ENCODE peak calls at places on chromosomes 5 and 9, in four cellular contexts. One of them, this sample, is unnamed. For H3K9me3 and H3K36me3, the result is how much of the 10 kb centered on the place peaks cover.

GRCh38 chr9:113901196-113901818 is 25.2 kb downstream of the ZNF618 start:
- DNase-seq in stomach: no peak
- DNase-seq in naive thymus-derived CD4-positive, alpha-beta T cell: no peak
- DNase-seq in lower lobe of right lung: no peak
- DNase-seq in this sample: no peak

GRCh38 chr9:113992994-113993393 is 85.1 kb downstream of the AMBP start:
- DNase-seq in stomach: no peak
- DNase-seq in naive thymus-derived CD4-positive, alpha-beta T cell: no peak
- DNase-seq in lower lobe of right lung: no peak
- DNase-seq in this sample: no peak

GRCh38 chr9:4986291-4986690 is 1.2 kb downstream of the JAK2 start:
- DNase-seq in stomach: no peak
- DNase-seq in naive thymus-derived CD4-positive, alpha-beta T cell: no peak
- DNase-seq in lower lobe of right lung: no peak
- DNase-seq in this sample: no peak

GRCh38 chr9:70450735-70451134 is 36.3 kb upstream of the KLF9 start:
- DNase-seq in stomach: no peak
- DNase-seq in naive thymus-derived CD4-positive, alpha-beta T cell: no peak
- DNase-seq in lower lobe of right lung: no peak
- DNase-seq in this sample: no peak

GRCh38 chr9:34046784-34047379 is 1.8 kb downstream of the UBAP2 start:
- DNase-seq in stomach: no peak
- DNase-seq in naive thymus-derived CD4-positive, alpha-beta T cell: no peak
- DNase-seq in lower lobe of right lung: no peak
- DNase-seq in this sample: no peak

GRCh38 chr9:77854916-77855314 is 176.7 kb downstream of the GNAQ start:
- DNase-seq in stomach: no peak
- DNase-seq in naive thymus-derived CD4-positive, alpha-beta T cell: no peak
- DNase-seq in lower lobe of right lung: no peak
- DNase-seq in this sample: no peak

GRCh38 chr9:126611188-126611587 is 2.5 kb upstream of the LMX1B start:
- DNase-seq in stomach: no peak
- DNase-seq in naive thymus-derived CD4-positive, alpha-beta T cell: no peak
- DNase-seq in lower lobe of right lung: no peak
- DNase-seq in this sample: no peak

GRCh38 chr9:34451545-34451944 is 6.8 kb downstream of the FAM219A start:
- DNase-seq in stomach: no peak
- DNase-seq in naive thymus-derived CD4-positive, alpha-beta T cell: no peak
- DNase-seq in lower lobe of right lung: no peak
- DNase-seq in this sample: no peak

GRCh38 chr5:1722877-1723276 is 76.8 kb downstream of the MRPL36 start:
- DNase-seq in stomach: no peak
- DNase-seq in naive thymus-derived CD4-positive, alpha-beta T cell: no peak
- DNase-seq in lower lobe of right lung: no peak
- DNase-seq in this sample: no peak

GRCh38 chr5:34790087-34790486 is 48.9 kb upstream of the TTC23L start:
- DNase-seq in stomach: no peak
- DNase-seq in naive thymus-derived CD4-positive, alpha-beta T cell: no peak
- DNase-seq in lower lobe of right lung: no peak
- DNase-seq in this sample: no peak

GRCh38 chr5:75566710-75567309 is 44.4 kb upstream of the ANKDD1B start:
- DNase-seq in stomach: no peak
- DNase-seq in naive thymus-derived CD4-positive, alpha-beta T cell: no peak
- DNase-seq in lower lobe of right lung: no peak
- DNase-seq in this sample: peak

DNA sequence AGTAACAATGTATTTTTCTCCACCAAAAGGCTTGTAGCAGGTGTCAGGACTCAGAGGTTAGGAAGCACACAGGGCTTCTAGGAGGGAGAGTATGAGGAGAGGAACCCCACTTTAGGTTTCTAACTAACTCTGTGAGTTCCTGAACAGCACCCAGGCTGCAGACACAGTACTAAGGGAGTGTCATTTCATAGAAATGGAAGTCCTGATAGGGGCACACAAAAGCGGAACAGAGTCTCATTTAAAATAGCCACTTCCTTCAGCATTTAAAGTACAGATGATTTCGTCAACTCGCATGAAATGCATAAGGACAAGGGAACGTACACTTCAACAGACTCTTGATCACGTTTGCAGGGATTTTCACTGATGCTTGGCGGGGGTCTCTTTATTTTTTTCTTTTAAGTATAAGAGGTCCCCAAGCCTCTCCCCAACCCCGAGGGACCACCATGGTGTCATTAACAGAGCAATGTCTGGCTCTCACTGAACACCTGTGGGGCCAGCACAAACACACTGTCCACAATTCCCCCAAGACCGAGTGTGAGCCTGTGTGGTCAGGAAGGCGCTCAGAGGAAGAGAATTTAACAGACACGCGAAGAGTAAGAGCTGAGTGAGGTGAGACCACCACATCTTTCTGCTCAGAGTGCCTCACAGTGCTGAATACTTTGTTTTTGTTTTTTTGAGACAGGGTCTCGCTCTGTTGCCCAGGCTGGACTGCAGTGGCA is 82.3 kb downstream of the SECISBP2 start:
- DNase-seq in stomach: no peak
- DNase-seq in naive thymus-derived CD4-positive, alpha-beta T cell: no peak
- DNase-seq in lower lobe of right lung: no peak
- DNase-seq in this sample: no peak
- H3K4me3 ChIP-seq in stomach: no peak
- H3K4me3 ChIP-seq in naive thymus-derived CD4-positive, alpha-beta T cell: no peak
- H3K4me3 ChIP-seq in lower lobe of right lung: no peak
- H3K4me3 ChIP-seq in this sample: no peak

GRCh38 chr5:138138949-138139775 is at the start of gene NME5:
- DNase-seq in stomach: peak
- DNase-seq in naive thymus-derived CD4-positive, alpha-beta T cell: no peak
- DNase-seq in lower lobe of right lung: peak
- DNase-seq in this sample: no peak

GRCh38 chr5:138140268-138140667 is 1.0 kb upstream of the NME5 start:
- DNase-seq in stomach: no peak
- DNase-seq in naive thymus-derived CD4-positive, alpha-beta T cell: no peak
- DNase-seq in lower lobe of right lung: no peak
- DNase-seq in this sample: no peak

GRCh38 chr5:138139776-138140080 is 500 bp upstream of the NME5 start:
- DNase-seq in stomach: no peak
- DNase-seq in naive thymus-derived CD4-positive, alpha-beta T cell: no peak
- DNase-seq in lower lobe of right lung: no peak
- DNase-seq in this sample: no peak

DNA sequence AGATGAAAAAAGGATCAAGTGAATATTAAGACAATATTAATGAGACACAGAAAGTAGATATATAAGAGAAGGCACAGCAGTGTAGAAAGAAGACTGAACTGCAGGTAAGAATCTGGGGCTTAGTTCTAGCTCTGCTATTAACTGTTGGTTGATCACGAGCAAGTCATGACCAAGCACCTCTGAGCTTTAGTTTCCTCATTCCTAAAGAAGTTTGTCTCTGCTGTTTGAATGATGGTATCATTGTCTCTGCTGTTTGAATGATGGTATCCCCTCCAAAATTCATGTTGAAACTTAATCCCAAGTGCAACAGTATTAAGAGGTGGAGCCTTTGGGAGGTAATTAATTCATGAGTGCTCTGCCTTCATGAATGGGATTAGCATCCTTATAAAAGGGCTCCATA is 2.5 kb upstream of the NME5 start:
- DNase-seq in stomach: no peak
- DNase-seq in naive thymus-derived CD4-positive, alpha-beta T cell: no peak
- DNase-seq in lower lobe of right lung: no peak
- DNase-seq in this sample: no peak
- H3K9me3 ChIP-seq in stomach: under half
- H3K9me3 ChIP-seq in naive thymus-derived CD4-positive, alpha-beta T cell: under half
- H3K9me3 ChIP-seq in lower lobe of right lung: under half
- H3K9me3 ChIP-seq in this sample: under half

DNA sequence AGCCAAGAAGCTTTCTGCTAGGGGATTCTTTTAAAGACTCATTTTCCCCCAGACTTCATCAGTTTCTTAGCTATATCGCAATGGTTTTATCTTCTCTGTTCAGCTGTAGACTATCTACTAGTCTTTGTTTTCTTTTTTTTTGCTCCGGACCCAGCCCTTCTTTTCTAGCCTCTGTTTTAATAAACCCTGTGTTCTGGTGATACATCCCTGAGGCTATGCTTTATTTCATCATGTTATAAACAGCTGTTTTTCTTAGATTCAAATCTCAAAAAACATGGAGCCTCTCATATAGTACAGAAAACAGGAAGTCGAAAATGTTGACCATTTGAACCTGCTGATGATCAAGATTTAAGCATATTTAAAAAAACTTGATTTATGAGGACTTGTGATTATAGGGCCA is 37.8 kb downstream of the SCGB3A1 start:
- DNase-seq in stomach: no peak
- DNase-seq in naive thymus-derived CD4-positive, alpha-beta T cell: no peak
- DNase-seq in lower lobe of right lung: no peak
- DNase-seq in this sample: no peak
- H3K36me3 ChIP-seq in stomach: under half
- H3K36me3 ChIP-seq in naive thymus-derived CD4-positive, alpha-beta T cell: under half
- H3K36me3 ChIP-seq in lower lobe of right lung: half or more
- H3K36me3 ChIP-seq in this sample: half or more

GRCh38 chr5:146208916-146209522 is 5.6 kb downstream of the RBM27 start:
- DNase-seq in stomach: no peak
- DNase-seq in naive thymus-derived CD4-positive, alpha-beta T cell: no peak
- DNase-seq in lower lobe of right lung: no peak
- DNase-seq in this sample: no peak

GRCh38 chr5:146203872-146204192 is 427 bp downstream of the RBM27 start:
- DNase-seq in stomach: no peak
- DNase-seq in naive thymus-derived CD4-positive, alpha-beta T cell: peak
- DNase-seq in lower lobe of right lung: no peak
- DNase-seq in this sample: no peak

GRCh38 chr5:146205499-146206202 is 2.2 kb downstream of the RBM27 start:
- DNase-seq in stomach: no peak
- DNase-seq in naive thymus-derived CD4-positive, alpha-beta T cell: no peak
- DNase-seq in lower lobe of right lung: no peak
- DNase-seq in this sample: no peak

GRCh38 chr5:146203011-146203871 is at the start of gene RBM27:
- DNase-seq in stomach: peak
- DNase-seq in naive thymus-derived CD4-positive, alpha-beta T cell: peak
- DNase-seq in lower lobe of right lung: peak
- DNase-seq in this sample: peak

DNA sequence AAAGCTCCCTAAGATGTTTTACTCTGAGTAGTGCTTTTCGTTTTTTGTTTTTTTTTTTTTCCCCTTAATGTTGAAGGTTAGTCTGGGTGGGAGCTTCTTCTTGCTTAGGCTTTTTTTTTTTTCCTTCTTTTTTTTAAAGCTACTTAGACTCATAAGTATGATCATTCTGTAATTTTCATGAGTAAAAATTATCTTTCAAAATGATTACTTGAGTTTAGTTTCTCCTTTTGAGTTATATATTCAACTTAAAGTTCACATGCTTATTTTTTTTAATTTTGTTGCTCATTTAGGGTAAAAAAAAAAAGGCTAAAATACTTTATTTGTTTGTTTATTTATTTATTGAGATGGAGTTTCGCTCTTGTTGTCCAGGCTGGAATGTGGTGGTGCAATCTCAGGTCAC is 2.9 kb downstream of the RBM27 start:
- DNase-seq in stomach: no peak
- DNase-seq in naive thymus-derived CD4-positive, alpha-beta T cell: no peak
- DNase-seq in lower lobe of right lung: no peak
- DNase-seq in this sample: no peak
- H3K4me3 ChIP-seq in stomach: no peak
- H3K4me3 ChIP-seq in naive thymus-derived CD4-positive, alpha-beta T cell: no peak
- H3K4me3 ChIP-seq in lower lobe of right lung: no peak
- H3K4me3 ChIP-seq in this sample: no peak

GRCh38 chr9:97857603-97858392 is 4.8 kb downstream of the FOXE1 start:
- DNase-seq in stomach: no peak
- DNase-seq in naive thymus-derived CD4-positive, alpha-beta T cell: no peak
- DNase-seq in lower lobe of right lung: no peak
- DNase-seq in this sample: no peak

GRCh38 chr9:97858393-97858713 is 5.3 kb downstream of the FOXE1 start:
- DNase-seq in stomach: no peak
- DNase-seq in naive thymus-derived CD4-positive, alpha-beta T cell: no peak
- DNase-seq in lower lobe of right lung: no peak
- DNase-seq in this sample: no peak

GRCh38 chr9:97855486-97855875 is 2.5 kb downstream of the FOXE1 start:
- DNase-seq in stomach: no peak
- DNase-seq in naive thymus-derived CD4-positive, alpha-beta T cell: no peak
- DNase-seq in lower lobe of right lung: no peak
- DNase-seq in this sample: no peak

GRCh38 chr9:97855899-97856298 is 2.9 kb downstream of the FOXE1 start:
- DNase-seq in stomach: no peak
- DNase-seq in naive thymus-derived CD4-positive, alpha-beta T cell: no peak
- DNase-seq in lower lobe of right lung: no peak
- DNase-seq in this sample: no peak

GRCh38 chr9:97856857-97857602 is 4.0 kb downstream of the FOXE1 start:
- DNase-seq in stomach: no peak
- DNase-seq in naive thymus-derived CD4-positive, alpha-beta T cell: no peak
- DNase-seq in lower lobe of right lung: no peak
- DNase-seq in this sample: no peak
- H3K9me3 ChIP-seq in stomach: under half
- H3K9me3 ChIP-seq in naive thymus-derived CD4-positive, alpha-beta T cell: under half
- H3K9me3 ChIP-seq in lower lobe of right lung: under half
- H3K9me3 ChIP-seq in this sample: under half

GRCh38 chr9:127946728-127947127 is 9.1 kb upstream of the DPM2 start:
- DNase-seq in stomach: no peak
- DNase-seq in naive thymus-derived CD4-positive, alpha-beta T cell: no peak
- DNase-seq in lower lobe of right lung: no peak
- DNase-seq in this sample: no peak
- H3K36me3 ChIP-seq in stomach: under half
- H3K36me3 ChIP-seq in naive thymus-derived CD4-positive, alpha-beta T cell: under half
- H3K36me3 ChIP-seq in lower lobe of right lung: under half
- H3K36me3 ChIP-seq in this sample: under half

DNA sequence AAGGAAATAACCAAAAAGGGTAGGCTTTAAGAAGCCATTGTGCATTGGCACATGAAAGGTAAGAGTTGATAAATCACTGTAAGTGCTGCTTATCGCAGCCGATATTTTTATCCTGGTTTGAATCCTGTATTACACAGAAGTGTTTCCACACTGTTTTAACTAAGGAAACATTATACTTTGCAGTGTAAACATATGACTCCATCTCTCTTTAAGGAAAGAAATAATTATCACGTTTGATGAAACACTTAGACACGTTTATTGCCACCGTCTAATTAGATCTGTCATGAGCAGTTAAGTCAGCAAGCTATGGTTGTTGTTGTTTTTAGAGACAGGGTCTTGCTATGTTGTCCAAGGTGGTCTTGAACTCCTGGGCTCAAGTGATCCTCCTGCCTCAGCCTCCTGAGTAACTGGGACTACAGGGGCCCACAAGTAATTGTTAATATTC is 85.7 kb upstream of the TNFAIP8 start:
- DNase-seq in stomach: no peak
- DNase-seq in naive thymus-derived CD4-positive, alpha-beta T cell: no peak
- DNase-seq in lower lobe of right lung: no peak
- DNase-seq in this sample: no peak
- H3K4me3 ChIP-seq in stomach: peak
- H3K4me3 ChIP-seq in naive thymus-derived CD4-positive, alpha-beta T cell: peak
- H3K4me3 ChIP-seq in lower lobe of right lung: peak
- H3K4me3 ChIP-seq in this sample: no peak

GRCh38 chr5:122776143-122776542 is 1.3 kb downstream of the SNX2 start:
- DNase-seq in stomach: no peak
- DNase-seq in naive thymus-derived CD4-positive, alpha-beta T cell: no peak
- DNase-seq in lower lobe of right lung: no peak
- DNase-seq in this sample: no peak

GRCh38 chr5:122781465-122781864 is 6.6 kb downstream of the SNX2 start:
- DNase-seq in stomach: no peak
- DNase-seq in naive thymus-derived CD4-positive, alpha-beta T cell: no peak
- DNase-seq in lower lobe of right lung: no peak
- DNase-seq in this sample: no peak

GRCh38 chr5:122780296-122780695 is 5.4 kb downstream of the SNX2 start:
- DNase-seq in stomach: no peak
- DNase-seq in naive thymus-derived CD4-positive, alpha-beta T cell: no peak
- DNase-seq in lower lobe of right lung: no peak
- DNase-seq in this sample: no peak

GRCh38 chr5:122778157-122778556 is 3.3 kb downstream of the SNX2 start:
- DNase-seq in stomach: no peak
- DNase-seq in naive thymus-derived CD4-positive, alpha-beta T cell: no peak
- DNase-seq in lower lobe of right lung: no peak
- DNase-seq in this sample: no peak

GRCh38 chr5:122779451-122779850 is 4.6 kb downstream of the SNX2 start:
- DNase-seq in stomach: no peak
- DNase-seq in naive thymus-derived CD4-positive, alpha-beta T cell: no peak
- DNase-seq in lower lobe of right lung: no peak
- DNase-seq in this sample: no peak
- H3K9me3 ChIP-seq in stomach: under half
- H3K9me3 ChIP-seq in naive thymus-derived CD4-positive, alpha-beta T cell: under half
- H3K9me3 ChIP-seq in lower lobe of right lung: under half
- H3K9me3 ChIP-seq in this sample: under half

This sample was measured in MG63.